ENCODE peak calls at places on chromosome X, in four cellular contexts. One of them, this sample, is unnamed.
A peak's percentile ranks its signal among the peaks of the same experiment; 100 is the strongest.

GRCh38 chrX:107675823-107676555 is 47.7 kb downstream of the PRPS1 start:
- DNase-seq in K562: no peak
- DNase-seq in SK-N-SH: no peak
- DNase-seq in WTC11: no peak
- DNase-seq in this sample: no peak

GRCh38 chrX:103431316-103431715 is 55.0 kb downstream of the BEX3 start:
- DNase-seq in SK-N-SH: no peak
- DNase-seq in K562: no peak
- DNase-seq in WTC11: no peak
- DNase-seq in this sample: no peak

GRCh38 chrX:115560978-115561604 is at the start of gene PLS3:
- DNase-seq in SK-N-SH: peak; percentile 85
- DNase-seq in K562: no peak
- DNase-seq in WTC11: peak; percentile 81
- DNase-seq in this sample: no peak

GRCh38 chrX:30635630-30636029 is 17.6 kb upstream of the GK start:
- DNase-seq in K562: peak; percentile 13
- DNase-seq in SK-N-SH: peak; percentile 37
- DNase-seq in WTC11: no peak
- DNase-seq in this sample: no peak

GRCh38 chrX:84187501-84188319 is at the start of gene RPS6KA6:
- DNase-seq in K562: no peak
- DNase-seq in WTC11: peak; percentile 44
- DNase-seq in SK-N-SH: peak; percentile 64
- DNase-seq in this sample: no peak

GRCh38 chrX:34381241-34381640 is 249.1 kb upstream of the FAM47A start:
- DNase-seq in SK-N-SH: no peak
- DNase-seq in K562: no peak
- DNase-seq in WTC11: no peak
- DNase-seq in this sample: no peak

GRCh38 chrX:109847257-109848187 is 114.5 kb upstream of the ACSL4 start:
- DNase-seq in K562: no peak
- DNase-seq in SK-N-SH: no peak
- DNase-seq in WTC11: no peak
- DNase-seq in this sample: no peak

GRCh38 chrX:19046343-19047215 is 62.7 kb upstream of the PHKA2 start:
- DNase-seq in K562: no peak
- DNase-seq in WTC11: no peak
- DNase-seq in SK-N-SH: no peak
- DNase-seq in this sample: no peak

GRCh38 chrX:69298466-69299140 is 133.3 kb upstream of the PJA1 start:
- DNase-seq in K562: no peak
- DNase-seq in WTC11: no peak
- DNase-seq in SK-N-SH: no peak
- DNase-seq in this sample: no peak

GRCh38 chrX:31590581-31591113 is 518.8 kb upstream of the FTHL17 start:
- DNase-seq in K562: peak; percentile 6
- DNase-seq in SK-N-SH: no peak
- DNase-seq in WTC11: no peak
- DNase-seq in this sample: no peak

GRCh38 chrX:40279091-40279430 is 181.3 kb upstream of the BCOR start:
- DNase-seq in SK-N-SH: no peak
- DNase-seq in WTC11: no peak
- DNase-seq in K562: no peak
- DNase-seq in this sample: no peak

GRCh38 chrX:989959-990510 is 222.4 kb downstream of the CRLF2 start:
- DNase-seq in K562: peak; percentile 41
- DNase-seq in SK-N-SH: no peak
- DNase-seq in WTC11: no peak
- DNase-seq in this sample: peak; percentile 97

GRCh38 chrX:129823115-129823514 is 20.6 kb downstream of the ZDHHC9 start:
- DNase-seq in SK-N-SH: peak; percentile 52
- DNase-seq in K562: peak; percentile 48
- DNase-seq in WTC11: peak; percentile 14
- DNase-seq in this sample: no peak

GRCh38 chrX:347351-348117 is 28.9 kb upstream of the GTPBP6 start:
- DNase-seq in K562: no peak
- DNase-seq in WTC11: no peak
- DNase-seq in SK-N-SH: no peak
- DNase-seq in this sample: no peak

GRCh38 chrX:153333271-153333670 is 682 bp upstream of the ZNF275 start:
- DNase-seq in K562: no peak
- DNase-seq in WTC11: no peak
- DNase-seq in SK-N-SH: no peak
- DNase-seq in this sample: no peak

GRCh38 chrX:119690921-119691716 is 1.8 kb downstream of the SEPTIN6 start:
- DNase-seq in K562: peak; percentile 44
- DNase-seq in WTC11: no peak
- DNase-seq in SK-N-SH: peak; percentile 34
- DNase-seq in this sample: no peak

GRCh38 chrX:119693032-119693995 is at the start of gene SEPTIN6:
- DNase-seq in K562: peak; percentile 79
- DNase-seq in WTC11: peak; percentile 86
- DNase-seq in SK-N-SH: peak; percentile 88
- DNase-seq in this sample: no peak

GRCh38 chrX:119694601-119695534 is 1.9 kb upstream of the SEPTIN6 start:
- DNase-seq in K562: no peak
- DNase-seq in WTC11: peak; percentile 28
- DNase-seq in SK-N-SH: peak; percentile 17
- DNase-seq in this sample: no peak

GRCh38 chrX:119693996-119694451 is 1.1 kb upstream of the SEPTIN6 start:
- DNase-seq in K562: no peak
- DNase-seq in WTC11: peak; percentile 24
- DNase-seq in SK-N-SH: peak; percentile 26
- DNase-seq in this sample: no peak

GRCh38 chrX:119692241-119693031 is 532 bp downstream of the SEPTIN6 start:
- DNase-seq in K562: peak; percentile 44
- DNase-seq in SK-N-SH: peak; percentile 68
- DNase-seq in WTC11: peak; percentile 41
- DNase-seq in this sample: no peak
- TF ChIP-seq USF1 in K562: no peak
- TF ChIP-seq USF1 in SK-N-SH: no peak
- TF ChIP-seq USF1 in WTC11: no peak
- TF ChIP-seq USF1 in this sample: no peak

DNA sequence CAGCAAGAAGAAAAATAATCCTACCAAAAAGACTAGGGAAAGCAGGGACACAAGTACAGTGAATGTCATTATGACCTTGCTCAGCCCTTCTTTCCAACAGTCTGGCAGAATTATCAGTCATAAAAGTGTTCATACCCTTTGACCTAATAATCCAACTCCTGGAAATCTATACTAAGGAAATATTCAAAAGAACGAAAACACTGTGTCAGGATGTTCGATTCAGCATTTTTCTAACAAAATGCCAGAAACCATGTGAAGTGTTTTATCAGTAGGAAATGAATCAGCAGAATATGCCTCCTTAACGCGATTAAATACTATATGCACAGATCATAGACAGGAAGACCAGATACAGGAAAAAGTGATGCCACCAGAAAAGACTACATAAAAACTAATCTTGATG is 16.2 kb upstream of the S100G start:
- DNase-seq in K562: no peak
- DNase-seq in SK-N-SH: peak; percentile 31
- DNase-seq in WTC11: no peak
- DNase-seq in this sample: no peak
- TF ChIP-seq USF1 in K562: no peak
- TF ChIP-seq USF1 in SK-N-SH: no peak
- TF ChIP-seq USF1 in WTC11: no peak
- TF ChIP-seq USF1 in this sample: no peak

DNA sequence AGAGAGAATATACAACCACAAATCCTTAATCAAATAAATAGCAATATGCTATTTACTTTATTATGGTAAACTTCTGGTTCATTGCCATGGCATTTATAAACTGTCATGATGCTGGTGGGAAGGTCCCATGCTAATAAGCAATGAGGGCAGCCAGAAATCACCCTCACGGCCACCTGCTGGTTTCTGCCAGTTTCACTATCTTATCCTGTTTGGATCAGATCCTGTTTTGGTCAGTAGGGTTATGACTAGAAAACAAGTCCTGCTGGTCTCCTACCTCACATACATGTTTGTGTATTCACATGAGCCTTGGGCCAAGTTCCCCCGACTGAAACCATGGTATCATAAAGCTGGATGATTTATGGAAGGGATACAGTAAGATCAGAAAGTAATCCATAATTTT is 28.1 kb downstream of the XAGE5 start:
- DNase-seq in WTC11: no peak
- DNase-seq in SK-N-SH: no peak
- DNase-seq in K562: no peak
- DNase-seq in this sample: no peak
- TF ChIP-seq USF1 in WTC11: no peak
- TF ChIP-seq USF1 in SK-N-SH: no peak
- TF ChIP-seq USF1 in K562: no peak
- TF ChIP-seq USF1 in this sample: no peak

DNA sequence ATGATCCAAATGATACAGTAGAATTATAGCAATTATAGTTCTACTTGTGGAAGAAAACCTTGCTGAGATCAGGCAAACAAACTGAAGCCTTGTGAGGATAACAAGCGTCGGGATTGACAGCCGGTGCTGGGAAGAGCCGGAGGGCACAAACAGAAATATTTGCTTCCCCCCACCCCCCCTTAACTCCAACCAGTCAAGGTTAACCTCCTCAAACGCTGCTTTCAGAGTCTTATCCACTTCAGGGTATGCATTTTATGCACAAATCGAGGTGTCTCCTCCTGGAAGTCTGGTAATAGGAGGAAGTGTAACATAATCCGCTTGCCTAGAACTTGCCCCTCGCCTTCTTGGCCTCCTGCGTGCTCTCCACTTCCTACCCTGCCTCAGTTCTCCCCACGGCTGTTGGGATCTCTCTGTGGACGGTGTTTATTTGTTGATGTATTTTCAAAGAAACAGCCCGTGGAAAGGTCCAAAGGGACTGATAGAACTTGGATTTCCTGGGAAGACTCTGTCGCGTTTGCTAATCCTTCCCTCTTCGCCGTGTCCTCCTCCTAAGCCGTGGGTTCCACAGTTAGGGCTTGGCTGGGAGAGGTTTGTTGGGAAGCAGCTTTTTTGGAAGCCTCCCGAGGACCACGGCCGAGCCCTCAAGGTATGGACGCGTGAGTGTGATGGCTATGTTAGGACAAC is 4.1 kb upstream of the ARX start:
- DNase-seq in SK-N-SH: no peak
- DNase-seq in K562: no peak
- DNase-seq in WTC11: no peak
- DNase-seq in this sample: no peak
- TF ChIP-seq USF1 in SK-N-SH: no peak
- TF ChIP-seq USF1 in K562: no peak
- TF ChIP-seq USF1 in WTC11: no peak
- TF ChIP-seq USF1 in this sample: no peak